ENCODE peak calls at places on chromosomes 11 and 22, in ten cellular contexts. One of them, this sample, is unnamed.

GRCh38 chr11:123628936-123629683 is 25.3 kb downstream of the SCN3B start:
- DNase-seq in cardiac muscle cell: peak; percentile 86
- DNase-seq in AG10803: peak; percentile 31
- DNase-seq in kidney: peak; percentile 95
- DNase-seq in HL-60: no peak
- DNase-seq in GM23338: no peak
- DNase-seq in hepatocyte: peak; percentile 41
- DNase-seq in HCT116: no peak
- DNase-seq in astrocyte of the spinal cord: no peak
- DNase-seq in AG04449: no peak
- DNase-seq in this sample: no peak

GRCh38 chr11:128893578-128894295 is 2.6 kb downstream of the KCNJ5 start:
- DNase-seq in HCT116: no peak
- DNase-seq in hepatocyte: no peak
- DNase-seq in astrocyte of the spinal cord: no peak
- DNase-seq in AG04449: no peak
- DNase-seq in HL-60: no peak
- DNase-seq in kidney: no peak
- DNase-seq in AG10803: no peak
- DNase-seq in GM23338: no peak
- DNase-seq in cardiac muscle cell: no peak
- DNase-seq in this sample: no peak

GRCh38 chr11:12007769-12008737 is at the start of gene DKK3:
- DNase-seq in HL-60: no peak
- DNase-seq in AG10803: peak; percentile 63
- DNase-seq in astrocyte of the spinal cord: no peak
- DNase-seq in HCT116: no peak
- DNase-seq in GM23338: peak; percentile 70
- DNase-seq in hepatocyte: peak; percentile 34
- DNase-seq in AG04449: no peak
- DNase-seq in kidney: no peak
- DNase-seq in cardiac muscle cell: no peak
- DNase-seq in this sample: no peak

GRCh38 chr11:71086687-71087258 is 165.6 kb downstream of the SHANK2 start:
- DNase-seq in HL-60: no peak
- DNase-seq in GM23338: peak; percentile 80
- DNase-seq in AG10803: peak; percentile 3
- DNase-seq in AG04449: no peak
- DNase-seq in cardiac muscle cell: peak; percentile 35
- DNase-seq in HCT116: no peak
- DNase-seq in astrocyte of the spinal cord: peak; percentile 22
- DNase-seq in kidney: peak; percentile 37
- DNase-seq in hepatocyte: peak; percentile 73
- DNase-seq in this sample: no peak

GRCh38 chr11:133740928-133741327 is 104.4 kb downstream of the SPATA19 start:
- DNase-seq in AG04449: no peak
- DNase-seq in GM23338: peak; percentile 17
- DNase-seq in astrocyte of the spinal cord: no peak
- DNase-seq in cardiac muscle cell: no peak
- DNase-seq in HL-60: no peak
- DNase-seq in kidney: no peak
- DNase-seq in AG10803: no peak
- DNase-seq in hepatocyte: no peak
- DNase-seq in HCT116: no peak
- DNase-seq in this sample: no peak

GRCh38 chr11:115539844-115540243 is 35.6 kb upstream of the CADM1 start:
- DNase-seq in kidney: no peak
- DNase-seq in astrocyte of the spinal cord: no peak
- DNase-seq in AG10803: no peak
- DNase-seq in AG04449: no peak
- DNase-seq in GM23338: no peak
- DNase-seq in hepatocyte: no peak
- DNase-seq in HCT116: no peak
- DNase-seq in HL-60: no peak
- DNase-seq in cardiac muscle cell: no peak
- DNase-seq in this sample: no peak

GRCh38 chr11:125364085-125364822 is 131.8 kb downstream of the FEZ1 start:
- DNase-seq in GM23338: no peak
- DNase-seq in AG10803: peak; percentile 29
- DNase-seq in HL-60: no peak
- DNase-seq in astrocyte of the spinal cord: peak; percentile 53
- DNase-seq in hepatocyte: no peak
- DNase-seq in cardiac muscle cell: peak; percentile 34
- DNase-seq in AG04449: peak; percentile 37
- DNase-seq in kidney: no peak
- DNase-seq in HCT116: no peak
- DNase-seq in this sample: no peak

GRCh38 chr11:117809236-117810055 is 12.4 kb upstream of the DSCAML1 start:
- DNase-seq in HCT116: peak; percentile 63
- DNase-seq in AG10803: peak; percentile 40
- DNase-seq in kidney: peak; percentile 91
- DNase-seq in AG04449: no peak
- DNase-seq in cardiac muscle cell: peak; percentile 49
- DNase-seq in HL-60: peak; percentile 78
- DNase-seq in astrocyte of the spinal cord: peak; percentile 20
- DNase-seq in GM23338: peak; percentile 83
- DNase-seq in hepatocyte: peak; percentile 91
- DNase-seq in this sample: no peak

GRCh38 chr22:23012081-23012622 is 58.2 kb upstream of the GNAZ start:
- DNase-seq in AG04449: no peak
- DNase-seq in GM23338: no peak
- DNase-seq in cardiac muscle cell: no peak
- DNase-seq in HL-60: no peak
- DNase-seq in kidney: no peak
- DNase-seq in hepatocyte: no peak
- DNase-seq in AG10803: no peak
- DNase-seq in HCT116: no peak
- DNase-seq in astrocyte of the spinal cord: no peak
- DNase-seq in this sample: peak; percentile 19

GRCh38 chr11:69142894-69143293 is 12.8 kb upstream of the SMIM38 start:
- DNase-seq in HCT116: no peak
- DNase-seq in HL-60: no peak
- DNase-seq in AG10803: no peak
- DNase-seq in AG04449: no peak
- DNase-seq in hepatocyte: no peak
- DNase-seq in cardiac muscle cell: no peak
- DNase-seq in GM23338: no peak
- DNase-seq in kidney: no peak
- DNase-seq in astrocyte of the spinal cord: no peak
- DNase-seq in this sample: no peak

GRCh38 chr11:72783144-72783910 is 10.5 kb downstream of the STARD10 start:
- DNase-seq in AG04449: no peak
- DNase-seq in kidney: no peak
- DNase-seq in AG10803: no peak
- DNase-seq in GM23338: no peak
- DNase-seq in cardiac muscle cell: no peak
- DNase-seq in astrocyte of the spinal cord: no peak
- DNase-seq in HCT116: no peak
- DNase-seq in HL-60: no peak
- DNase-seq in hepatocyte: no peak
- DNase-seq in this sample: no peak

GRCh38 chr11:117794772-117795629 is 2.0 kb downstream of the DSCAML1 start:
- DNase-seq in HL-60: no peak
- DNase-seq in astrocyte of the spinal cord: no peak
- DNase-seq in cardiac muscle cell: no peak
- DNase-seq in GM23338: peak; percentile 32
- DNase-seq in hepatocyte: no peak
- DNase-seq in AG04449: no peak
- DNase-seq in HCT116: no peak
- DNase-seq in kidney: peak; percentile 63
- DNase-seq in AG10803: no peak
- DNase-seq in this sample: no peak

GRCh38 chr11:62732830-62733229 is 4.5 kb downstream of the TTC9C start:
- DNase-seq in cardiac muscle cell: peak; percentile 43
- DNase-seq in astrocyte of the spinal cord: peak; percentile 29
- DNase-seq in AG04449: no peak
- DNase-seq in GM23338: peak; percentile 55
- DNase-seq in HL-60: no peak
- DNase-seq in hepatocyte: no peak
- DNase-seq in AG10803: peak; percentile 48
- DNase-seq in HCT116: no peak
- DNase-seq in kidney: no peak
- DNase-seq in this sample: no peak

GRCh38 chr11:7321708-7322448 is 70.2 kb downstream of the SYT9 start:
- DNase-seq in GM23338: peak; percentile 4
- DNase-seq in HCT116: no peak
- DNase-seq in astrocyte of the spinal cord: no peak
- DNase-seq in AG10803: no peak
- DNase-seq in cardiac muscle cell: no peak
- DNase-seq in HL-60: no peak
- DNase-seq in hepatocyte: no peak
- DNase-seq in kidney: no peak
- DNase-seq in AG04449: no peak
- DNase-seq in this sample: no peak

GRCh38 chr11:44066732-44067131 is 662 bp downstream of the ACCS start:
- DNase-seq in HCT116: peak; percentile 31
- DNase-seq in kidney: no peak
- DNase-seq in astrocyte of the spinal cord: peak; percentile 71
- DNase-seq in cardiac muscle cell: peak; percentile 79
- DNase-seq in hepatocyte: peak; percentile 63
- DNase-seq in AG10803: peak; percentile 65
- DNase-seq in HL-60: no peak
- DNase-seq in GM23338: no peak
- DNase-seq in AG04449: no peak
- DNase-seq in this sample: no peak

GRCh38 chr11:32870676-32871075 is 21.9 kb upstream of the QSER1 start:
- DNase-seq in AG10803: no peak
- DNase-seq in hepatocyte: no peak
- DNase-seq in GM23338: peak; percentile 82
- DNase-seq in cardiac muscle cell: peak; percentile 14
- DNase-seq in HCT116: no peak
- DNase-seq in astrocyte of the spinal cord: no peak
- DNase-seq in AG04449: no peak
- DNase-seq in HL-60: peak; percentile 27
- DNase-seq in kidney: no peak
- DNase-seq in this sample: no peak
- TF ChIP-seq CTCF in AG10803: peak; percentile 25
- TF ChIP-seq CTCF in hepatocyte: peak; percentile 23
- TF ChIP-seq CTCF in GM23338: peak; percentile 87
- TF ChIP-seq CTCF in cardiac muscle cell: peak; percentile 24
- TF ChIP-seq CTCF in HCT116: peak; percentile 28
- TF ChIP-seq CTCF in astrocyte of the spinal cord: peak; percentile 35
- TF ChIP-seq CTCF in AG04449: peak; percentile 9
- TF ChIP-seq CTCF in HL-60: no peak
- TF ChIP-seq CTCF in kidney: no peak
- TF ChIP-seq CTCF in this sample: peak; percentile 35

GRCh38 chr11:116710762-116711161 is 62.0 kb downstream of the BUD13 start:
- DNase-seq in hepatocyte: no peak
- DNase-seq in AG04449: no peak
- DNase-seq in astrocyte of the spinal cord: no peak
- DNase-seq in kidney: no peak
- DNase-seq in HL-60: no peak
- DNase-seq in cardiac muscle cell: no peak
- DNase-seq in HCT116: no peak
- DNase-seq in AG10803: no peak
- DNase-seq in GM23338: no peak
- DNase-seq in this sample: no peak

GRCh38 chr11:116709970-116710369 is 62.8 kb downstream of the BUD13 start:
- DNase-seq in AG10803: no peak
- DNase-seq in HCT116: no peak
- DNase-seq in astrocyte of the spinal cord: no peak
- DNase-seq in AG04449: no peak
- DNase-seq in cardiac muscle cell: no peak
- DNase-seq in hepatocyte: no peak
- DNase-seq in GM23338: peak; percentile 66
- DNase-seq in HL-60: no peak
- DNase-seq in kidney: no peak
- DNase-seq in this sample: no peak

GRCh38 chr11:116703421-116703820 is 69.4 kb downstream of the BUD13 start:
- DNase-seq in astrocyte of the spinal cord: no peak
- DNase-seq in AG10803: no peak
- DNase-seq in cardiac muscle cell: peak; percentile 27
- DNase-seq in GM23338: peak; percentile 83
- DNase-seq in AG04449: no peak
- DNase-seq in hepatocyte: no peak
- DNase-seq in kidney: no peak
- DNase-seq in HL-60: no peak
- DNase-seq in HCT116: no peak
- DNase-seq in this sample: no peak

GRCh38 chr11:116707746-116708145 is 65.0 kb downstream of the BUD13 start:
- DNase-seq in kidney: no peak
- DNase-seq in cardiac muscle cell: no peak
- DNase-seq in HCT116: no peak
- DNase-seq in astrocyte of the spinal cord: no peak
- DNase-seq in HL-60: no peak
- DNase-seq in GM23338: no peak
- DNase-seq in AG10803: no peak
- DNase-seq in hepatocyte: no peak
- DNase-seq in AG04449: no peak
- DNase-seq in this sample: no peak

DNA sequence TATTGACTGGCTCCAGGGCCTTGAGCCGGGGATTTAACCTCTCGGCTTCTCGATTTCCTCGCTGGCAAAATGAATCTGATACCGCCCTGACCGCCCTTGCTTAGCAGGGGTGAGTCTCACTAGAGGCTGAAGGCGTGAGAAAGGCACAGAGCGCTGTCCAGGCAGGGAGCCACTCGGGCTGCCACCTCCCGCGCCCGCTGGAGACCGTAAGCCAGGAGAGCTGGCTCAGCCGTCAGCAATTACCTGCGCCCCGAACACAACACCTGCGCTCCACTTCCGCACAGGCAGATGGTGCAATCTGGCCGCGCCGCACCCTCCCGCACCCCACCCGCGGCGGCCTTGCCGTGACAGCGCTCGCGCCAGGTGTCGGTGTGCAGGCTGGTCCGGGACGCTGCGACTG is 65.5 kb downstream of the BUD13 start:
- DNase-seq in AG04449: no peak
- DNase-seq in HL-60: no peak
- DNase-seq in GM23338: peak; percentile 62
- DNase-seq in cardiac muscle cell: no peak
- DNase-seq in HCT116: no peak
- DNase-seq in kidney: no peak
- DNase-seq in AG10803: no peak
- DNase-seq in hepatocyte: no peak
- DNase-seq in astrocyte of the spinal cord: no peak
- DNase-seq in this sample: no peak
- H3K4me3 ChIP-seq in AG04449: no peak overlapping the region
- H3K4me3 ChIP-seq in HL-60: no peak overlapping the region
- H3K4me3 ChIP-seq in GM23338: peak overlapping the region; percentile 46
- H3K4me3 ChIP-seq in cardiac muscle cell: no peak overlapping the region
- H3K4me3 ChIP-seq in HCT116: no peak overlapping the region
- H3K4me3 ChIP-seq in kidney: no peak overlapping the region
- H3K4me3 ChIP-seq in AG10803: no peak overlapping the region
- H3K4me3 ChIP-seq in hepatocyte: no peak overlapping the region
- H3K4me3 ChIP-seq in astrocyte of the spinal cord: no peak overlapping the region
- H3K4me3 ChIP-seq in this sample: no peak overlapping the region

GRCh38 chr11:93225642-93226041 is 27.9 kb upstream of the SLC36A4 start:
- DNase-seq in AG04449: no peak
- DNase-seq in HL-60: no peak
- DNase-seq in AG10803: peak; percentile 23
- DNase-seq in astrocyte of the spinal cord: peak; percentile 39
- DNase-seq in hepatocyte: no peak
- DNase-seq in cardiac muscle cell: peak; percentile 46
- DNase-seq in HCT116: peak; percentile 13
- DNase-seq in GM23338: peak; percentile 8
- DNase-seq in kidney: no peak
- DNase-seq in this sample: no peak
- TF ChIP-seq CTCF in AG04449: no peak
- TF ChIP-seq CTCF in HL-60: no peak
- TF ChIP-seq CTCF in AG10803: peak; percentile 43
- TF ChIP-seq CTCF in astrocyte of the spinal cord: no peak
- TF ChIP-seq CTCF in hepatocyte: peak; percentile 48
- TF ChIP-seq CTCF in cardiac muscle cell: peak; percentile 18
- TF ChIP-seq CTCF in HCT116: peak; percentile 47
- TF ChIP-seq CTCF in GM23338: no peak
- TF ChIP-seq CTCF in kidney: peak; percentile 25
- TF ChIP-seq CTCF in this sample: peak; percentile 23

GRCh38 chr11:48169706-48170105 is 46.9 kb upstream of the OR4B1 start:
- DNase-seq in HL-60: no peak
- DNase-seq in GM23338: no peak
- DNase-seq in astrocyte of the spinal cord: no peak
- DNase-seq in HCT116: no peak
- DNase-seq in AG10803: no peak
- DNase-seq in cardiac muscle cell: peak; percentile 73
- DNase-seq in AG04449: no peak
- DNase-seq in hepatocyte: no peak
- DNase-seq in kidney: no peak
- DNase-seq in this sample: no peak
- H3K4me3 ChIP-seq in HL-60: no peak overlapping the region
- H3K4me3 ChIP-seq in GM23338: no peak overlapping the region
- H3K4me3 ChIP-seq in astrocyte of the spinal cord: no peak overlapping the region
- H3K4me3 ChIP-seq in HCT116: no peak overlapping the region
- H3K4me3 ChIP-seq in AG10803: no peak overlapping the region
- H3K4me3 ChIP-seq in cardiac muscle cell: no peak overlapping the region
- H3K4me3 ChIP-seq in AG04449: no peak overlapping the region
- H3K4me3 ChIP-seq in hepatocyte: no peak overlapping the region
- H3K4me3 ChIP-seq in kidney: no peak overlapping the region
- H3K4me3 ChIP-seq in this sample: no peak overlapping the region

This sample was measured in GM12864.